ENCODE peak calls at places on chromosomes 1 and 21, in nine cellular contexts. Y, D, I, R, U, V, G, F and E are unnamed samples.

GRCh38 chr1:196312739-196313138 is 295.5 kb downstream of the KCNT2 start:
- DNase-seq in F (no peak), I (no peak), R (no peak), V (no peak), D (no peak), G (no peak), Y (no peak), U (no peak), E (no peak)

GRCh38 chr1:233045591-233045990 is 95.2 kb downstream of the NTPCR start:
- DNase-seq in Y (no peak), V (no peak), D (no peak), R (no peak), I (no peak), G (no peak), U (no peak), F (no peak), E (no peak)

GRCh38 chr1:233172201-233172600 is 123.3 kb downstream of the PCNX2 start:
- DNase-seq in Y (no peak), F (no peak), U (no peak), R (no peak), D (no peak), G (no peak), V (no peak), I (no peak), E (no peak)

GRCh38 chr1:38077523-38078147 is 31.0 kb upstream of the POU3F1 start:
- DNase-seq in F (no peak), G (no peak), Y (no peak), U (no peak), V (no peak), D (no peak), I (no peak), R (no peak), E (no peak)

GRCh38 chr1:225849905-225850304 is 32.3 kb downstream of the TMEM63A start:
- DNase-seq in G (peak; percentile 34), U (no peak), D (no peak), I (no peak), V (no peak), Y (no peak), F (no peak), R (peak; percentile 57), E (no peak)

GRCh38 chr1:245255783-245256182 is 101.0 kb downstream of the KIF26B start:
- DNase-seq in U (no peak), G (no peak), I (no peak), F (no peak), Y (no peak), D (no peak), V (no peak), R (no peak), E (no peak)

GRCh38 chr1:171480035-171480434 is 5.3 kb upstream of the PRRC2C start:
- DNase-seq in I (no peak), Y (no peak), U (no peak), R (no peak), F (no peak), G (no peak), D (no peak), V (no peak), E (no peak)

GRCh38 chr1:68115308-68115707 is 64.9 kb upstream of the DIRAS3 start:
- DNase-seq in I (no peak), R (no peak), Y (no peak), D (no peak), V (no peak), U (no peak), G (no peak), F (no peak), E (no peak)

GRCh38 chr1:3721955-3722465 is 30.2 kb upstream of the CCDC27 start:
- DNase-seq in I (no peak), D (no peak), F (no peak), U (no peak), V (no peak), Y (no peak), R (no peak), G (no peak), E (no peak)

GRCh38 chr1:154170547-154171221 is 15.8 kb upstream of the NUP210L start:
- DNase-seq in V (no peak), D (no peak), G (no peak), I (peak; percentile 30), U (no peak), Y (no peak), F (no peak), R (no peak), E (no peak)

GRCh38 chr1:201454568-201454967 is 14.4 kb downstream of the PHLDA3 start:
- DNase-seq in I (no peak), U (no peak), V (no peak), F (no peak), D (peak; percentile 13), Y (no peak), G (no peak), R (no peak), E (no peak)

GRCh38 chr1:174358786-174359453 is 88.8 kb upstream of the GPR52 start:
- DNase-seq in G (peak; percentile 31), F (no peak), D (no peak), V (no peak), I (no peak), U (peak; percentile 26), Y (peak; percentile 30), R (peak; percentile 53), E (peak; percentile 10)

GRCh38 chr1:169049258-169049936 is 57.1 kb upstream of the ATP1B1 start:
- DNase-seq in Y (peak; percentile 31), I (no peak), G (no peak), U (no peak), R (no peak), V (no peak), D (no peak), F (no peak), E (no peak)

GRCh38 chr1:3257788-3258187 is 188.8 kb downstream of the PRDM16 start:
- DNase-seq in D (no peak), V (no peak), I (no peak), U (no peak), Y (no peak), G (no peak), R (no peak), F (no peak), E (no peak)

GRCh38 chr1:205767248-205767647 is 8.0 kb downstream of the RAB29 start:
- DNase-seq in G (no peak), R (no peak), I (no peak), Y (no peak), D (no peak), U (no peak), V (no peak), F (no peak), E (peak; percentile 16)

GRCh38 chr1:47210666-47211065 is 20.8 kb upstream of the PDZK1IP1 start:
- DNase-seq in V (no peak), R (no peak), Y (no peak), F (no peak), U (no peak), G (no peak), I (no peak), D (no peak), E (no peak)

GRCh38 chr1:243490748-243491686 is 235.2 kb downstream of the SDCCAG8 start:
- DNase-seq in V (no peak), U (no peak), R (no peak), F (no peak), I (peak; percentile 17), D (no peak), G (no peak), Y (no peak), E (no peak)

GRCh38 chr1:33429846-33430750 is 797 bp downstream of the PHC2 start:
- DNase-seq in R (no peak), U (peak; percentile 19), G (peak; percentile 51), F (peak; percentile 15), D (peak; percentile 54), I (peak; percentile 12), V (no peak), Y (no peak), E (no peak)

GRCh38 chr1:203477748-203478147 is 2.1 kb downstream of the PRELP start:
- DNase-seq in Y (no peak), R (no peak), U (no peak), I (peak; percentile 71), F (no peak), G (no peak), V (no peak), D (no peak), E (no peak)

GRCh38 chr1:101187287-101187686 is 49.5 kb upstream of the S1PR1 start:
- DNase-seq in R (no peak), D (no peak), G (no peak), U (no peak), F (no peak), I (no peak), Y (no peak), V (no peak), E (no peak)

GRCh38 chr1:150160964-150161626 is 11.4 kb downstream of the PLEKHO1 start:
- DNase-seq in G (no peak), V (no peak), U (no peak), R (no peak), Y (no peak), F (no peak), I (no peak), D (no peak), E (no peak)

GRCh38 chr1:206435450-206435849 is 34.8 kb upstream of the IKBKE start:
- DNase-seq in U (no peak), D (no peak), F (no peak), V (no peak), I (no peak), Y (no peak), R (no peak), G (no peak), E (no peak)

GRCh38 chr1:207619833-207620572 is 24.9 kb upstream of the CR1L start:
- DNase-seq in F (peak; percentile 29), R (no peak), G (no peak), U (peak; percentile 11), D (peak; percentile 62), I (peak; percentile 56), Y (peak; percentile 60), V (no peak), E (no peak)

GRCh38 chr1:240169188-240169587 is 77.5 kb downstream of the FMN2 start:
- DNase-seq in G (no peak), Y (no peak), U (no peak), R (no peak), D (peak; percentile 36), I (no peak), F (peak; percentile 22), V (no peak), E (no peak)

GRCh38 chr1:91569411-91570104 is 68.9 kb downstream of the CDC7 start:
- DNase-seq in U (no peak), G (peak; percentile 40), V (no peak), Y (peak; percentile 22), I (no peak), R (peak; percentile 44), D (no peak), F (no peak), E (no peak)

GRCh38 chr1:39406533-39407478 is 84.6 kb upstream of the BMP8A start:
- DNase-seq in I (no peak), V (no peak), F (no peak), U (no peak), G (no peak), D (no peak), Y (no peak), R (no peak), E (no peak)

GRCh38 chr1:83676106-83676505 is 322.8 kb downstream of the TTLL7 start:
- DNase-seq in F (no peak), Y (no peak), D (no peak), R (no peak), V (no peak), U (no peak), I (no peak), G (no peak), E (no peak)

GRCh38 chr21:30083120-30083945 is 83.3 kb downstream of the CLDN17 start:
- DNase-seq in F (peak; percentile 21), R (no peak), U (no peak), Y (no peak), G (no peak), D (no peak), I (no peak), V (no peak), E (no peak)

GRCh38 chr21:33403786-33404571 is 766 bp downstream of the IFNGR2 start:
- DNase-seq in G (peak; percentile 62), F (no peak), R (peak; percentile 71), I (no peak), V (no peak), U (peak; percentile 44), D (peak; percentile 31), Y (peak; percentile 55), E (peak; percentile 44)

GRCh38 chr1:202160377-202160940 is at the start of gene PTPN7:
- DNase-seq in F (no peak), U (no peak), Y (no peak), R (peak; percentile 70), D (no peak), I (peak; percentile 78), V (no peak), G (peak; percentile 39), E (no peak)